ENCODE peak calls at places on chromosomes 2 and 18, in five cellular contexts. X is trophoblast cell, F is H9, W is mesenchymal stem cell, U is H1. H is an unnamed sample.
A peak's percentile ranks its signal among the peaks of the same experiment; 100 is the strongest.

GRCh38 chr2:96869281-96869823 is 528 bp downstream of the SEMA4C start:
- DNase-seq in X (peak; percentile 57), F (no peak), W (peak; percentile 83), U (no peak), H (no peak)

GRCh38 chr18:59155140-59155539 is 15.5 kb downstream of the SEC11C start:
- DNase-seq in X (peak; percentile 85), F (no peak), W (peak; percentile 94), U (no peak), H (no peak)

GRCh38 chr2:63594622-63595021 is 5.9 kb downstream of the MDH1 start:
- DNase-seq in X (no peak), F (no peak), W (no peak), U (no peak), H (no peak)

GRCh38 chr2:84901593-84902120 is 3.8 kb upstream of the TMSB10 start:
- DNase-seq in X (no peak), F (no peak), W (peak; percentile 86), U (no peak), H (no peak)

GRCh38 chr2:230942371-230942770 is 17.3 kb upstream of the GPR55 start:
- DNase-seq in X (peak; percentile 7), F (no peak), W (no peak), U (no peak), H (no peak)

GRCh38 chr2:2940702-2941655 is 436.6 kb downstream of the EIPR1 start:
- DNase-seq in X (no peak), F (no peak), W (no peak), U (no peak), H (no peak)

GRCh38 chr2:227545990-227546389 is 52.7 kb upstream of the SCYGR2 start:
- DNase-seq in X (no peak), F (peak; percentile 45), W (no peak), U (no peak), H (no peak)

GRCh38 chr18:70368903-70369302 is 80.1 kb downstream of the SOCS6 start:
- DNase-seq in X (no peak), F (no peak), W (no peak), U (no peak), H (no peak)

GRCh38 chr2:219058541-219059374 is 2.0 kb downstream of the IHH start:
- DNase-seq in X (no peak), F (peak; percentile 34), W (no peak), U (no peak), H (no peak)

GRCh38 chr2:205776139-205776538 is 93.8 kb downstream of the NRP2 start:
- DNase-seq in X (peak; percentile 63), F (peak; percentile 93), W (no peak), U (peak; percentile 64), H (peak; percentile 21)

GRCh38 chr2:174120346-174120745 is 128.0 kb downstream of the OLA1 start:
- DNase-seq in X (no peak), F (no peak), W (peak; percentile 42), U (no peak), H (no peak)

DNA sequence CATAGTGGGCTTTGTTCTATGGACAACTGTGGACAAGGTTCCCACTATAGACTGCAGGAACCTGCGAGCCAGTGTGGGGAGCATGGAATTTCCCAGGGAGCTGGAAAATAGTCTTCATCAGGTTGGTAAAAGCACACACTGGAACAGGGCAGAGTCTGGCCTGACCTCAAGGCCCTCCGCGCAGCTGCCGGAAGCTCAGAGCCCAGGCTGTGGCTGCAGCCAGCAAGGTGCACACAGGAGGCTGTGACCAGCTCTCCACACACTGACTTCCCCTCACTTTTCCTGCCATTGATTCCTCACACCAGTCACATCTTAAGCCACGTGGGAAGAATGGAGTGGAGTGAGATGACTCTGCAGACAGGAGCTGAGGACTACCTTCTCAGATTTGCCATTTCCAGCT is 19.1 kb downstream of the MAL start:
- DNase-seq in X (no peak), F (no peak), W (no peak), U (no peak), H (no peak)
- H2BK12ac ChIP-seq in X (no peak overlapping the region), F (no peak overlapping the region), W (no peak overlapping the region), U (no peak overlapping the region), H (no peak overlapping the region)

DNA sequence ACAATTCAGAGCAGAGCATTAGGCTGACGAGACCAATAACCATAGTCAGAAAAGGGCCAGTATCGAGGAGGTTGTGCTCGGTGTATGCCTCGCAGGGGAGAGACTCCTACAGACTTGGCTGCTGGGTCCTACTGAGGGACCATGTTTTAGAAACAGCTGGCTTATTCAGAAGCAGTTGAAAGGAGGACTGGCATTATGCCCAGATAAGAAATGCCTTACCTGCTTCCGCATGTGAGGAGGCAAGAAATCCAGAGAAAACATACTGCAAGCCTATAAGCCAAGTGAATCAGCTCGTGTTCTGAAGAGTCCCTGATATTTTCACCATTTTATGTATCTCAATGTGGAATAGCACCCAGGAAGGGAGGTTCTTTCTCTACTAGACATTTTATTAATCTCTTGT is 434.7 kb downstream of the GRB14 start:
- DNase-seq in X (no peak), F (no peak), W (no peak), U (no peak), H (no peak)
- H2BK12ac ChIP-seq in X (no peak overlapping the region), F (no peak overlapping the region), W (no peak overlapping the region), U (no peak overlapping the region), H (no peak overlapping the region)

GRCh38 chr18:50896093-50896492 is 17.2 kb downstream of the ME2 start:
- DNase-seq in X (no peak), F (no peak), W (no peak), U (no peak), H (no peak)

GRCh38 chr18:50902797-50903196 is 23.9 kb downstream of the ME2 start:
- DNase-seq in X (no peak), F (no peak), W (no peak), U (no peak), H (no peak)

GRCh38 chr18:50895350-50896045 is 16.6 kb downstream of the ME2 start:
- DNase-seq in X (no peak), F (no peak), W (no peak), U (no peak), H (no peak)

DNA sequence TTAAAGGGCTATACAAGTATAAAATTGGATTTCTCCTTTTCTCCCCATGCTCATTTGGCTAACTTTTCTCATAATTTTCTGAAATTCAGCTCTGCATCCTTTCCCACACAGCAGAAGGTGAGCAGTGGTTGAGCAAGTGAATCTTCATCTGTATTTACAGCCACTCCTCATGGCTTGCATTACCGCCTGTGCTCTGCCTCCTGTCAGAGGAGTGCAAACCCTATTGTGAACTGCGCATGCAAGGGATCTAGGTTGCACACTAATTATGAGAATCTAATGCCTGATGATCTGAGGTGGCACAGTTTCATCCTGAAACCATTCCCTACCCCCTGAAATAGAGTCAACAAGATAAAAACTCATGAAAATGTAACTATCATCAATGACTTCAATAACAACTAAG is 20.0 kb downstream of the ME2 start:
- DNase-seq in X (no peak), F (no peak), W (no peak), U (no peak), H (no peak)
- H2BK12ac ChIP-seq in X (no peak overlapping the region), F (no peak overlapping the region), W (no peak overlapping the region), U (no peak overlapping the region), H (no peak overlapping the region)

GRCh38 chr2:204292439-204292838 is 252.8 kb upstream of the PARD3B start:
- DNase-seq in X (no peak), F (no peak), W (no peak), U (no peak), H (no peak)
- H2BK12ac ChIP-seq in X (no peak overlapping the region), F (no peak overlapping the region), W (no peak overlapping the region), U (no peak overlapping the region), H (no peak overlapping the region)

DNA sequence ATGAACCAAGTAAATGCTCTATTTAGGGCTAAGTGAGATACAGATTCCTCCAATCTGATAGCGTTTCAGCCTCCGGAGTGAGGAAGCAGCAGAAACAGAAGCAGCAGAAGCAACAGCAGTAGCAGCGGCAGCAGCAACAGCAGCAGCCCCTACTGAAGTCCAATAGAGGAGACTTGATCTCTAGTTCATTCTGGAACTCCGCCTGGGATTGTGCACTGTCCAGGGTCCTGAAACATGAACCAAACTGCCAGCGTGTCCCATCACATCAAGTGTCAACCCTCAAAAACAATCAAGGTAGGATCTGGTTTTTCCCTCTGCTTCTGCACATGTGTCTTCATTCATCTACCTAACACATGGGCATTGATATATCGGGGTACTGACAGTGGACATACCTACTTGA is at the start of gene DPP10:
- DNase-seq in X (no peak), F (peak; percentile 64), W (no peak), U (no peak), H (peak; percentile 82)
- H2BK12ac ChIP-seq in X (no peak within 1 kb of the TSS), F (no peak within 1 kb of the TSS), W (no peak within 1 kb of the TSS), U (no peak within 1 kb of the TSS), H (no peak within 1 kb of the TSS)

GRCh38 chr2:46153996-46154753 is 143.0 kb upstream of the EPAS1 start:
- DNase-seq in X (no peak), F (no peak), W (no peak), U (no peak), H (no peak)
- H2BK12ac ChIP-seq in X (no peak overlapping the region), F (no peak overlapping the region), W (no peak overlapping the region), U (peak overlapping the region; percentile 27), H (no peak overlapping the region)

DNA sequence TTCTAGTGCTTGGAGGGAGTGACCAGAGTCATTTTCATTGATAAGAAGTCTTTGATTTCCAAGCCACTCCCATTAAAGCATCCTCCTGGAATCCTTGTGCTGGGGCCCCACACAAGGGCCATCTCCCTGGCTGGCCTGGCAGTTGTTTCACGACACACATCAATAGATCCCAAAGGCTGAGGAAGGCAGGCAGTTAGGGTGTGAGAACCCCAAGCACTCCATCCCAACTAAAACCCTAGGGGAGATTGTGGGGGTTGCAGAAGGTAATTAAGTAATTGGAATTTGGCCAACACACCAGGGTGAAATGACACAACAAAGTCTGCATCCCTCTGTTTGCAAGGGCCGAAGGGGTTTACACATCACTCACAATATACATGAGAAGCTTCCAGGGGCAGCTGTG is 578.1 kb upstream of the SYT4 start:
- DNase-seq in X (no peak), F (no peak), W (no peak), U (no peak), H (no peak)
- H2BK12ac ChIP-seq in X (no peak overlapping the region), F (no peak overlapping the region), W (no peak overlapping the region), U (no peak overlapping the region), H (no peak overlapping the region)

H was measured in neuronal stem cell.